ENCODE peak calls at places on chromosomes 7 and 10, in seven cellular contexts. W, P, T, K, E, F and Q are unnamed samples. For H3K27me3, the result is how much of the 10 kb centered on the place peaks cover.

GRCh38 chr10:79262959-79263746 is 84.1 kb upstream of the PPIF start:
- DNase-seq in W (no peak), P (no peak), T (no peak), K (no peak), E (no peak), F (no peak), Q (no peak)

GRCh38 chr7:3065724-3066143 is 22.1 kb upstream of the CARD11 start:
- DNase-seq in W (peak), P (peak), T (peak), K (no peak), E (peak), F (no peak), Q (no peak)

GRCh38 chr10:124180947-124181549 is 87.7 kb upstream of the CHST15 start:
- DNase-seq in W (no peak), P (no peak), T (no peak), K (peak), E (no peak), F (no peak), Q (no peak)

GRCh38 chr10:61904711-61905445 is 3.4 kb downstream of the ARID5B start:
- DNase-seq in W (peak), P (no peak), T (peak), K (no peak), E (no peak), F (peak), Q (no peak)

GRCh38 chr10:102752266-102752930 is 8.7 kb downstream of the WBP1L start:
- DNase-seq in W (peak), P (no peak), T (no peak), K (no peak), E (no peak), F (no peak), Q (no peak)

GRCh38 chr7:13860734-13861133 is 128.7 kb downstream of the ETV1 start:
- DNase-seq in W (peak), P (no peak), T (no peak), K (no peak), E (no peak), F (no peak), Q (no peak)

GRCh38 chr10:69731184-69731583 is 70.5 kb upstream of the COL13A1 start:
- DNase-seq in W (peak), P (no peak), T (no peak), K (no peak), E (no peak), F (peak), Q (no peak)

GRCh38 chr7:116546916-116547315 is 22.1 kb downstream of the CAV1 start:
- DNase-seq in W (no peak), P (no peak), T (no peak), K (no peak), E (no peak), F (no peak), Q (no peak)

GRCh38 chr7:128215281-128215680 is 25.8 kb upstream of the LEP start:
- DNase-seq in W (peak), P (no peak), T (no peak), K (no peak), E (no peak), F (no peak), Q (no peak)

GRCh38 chr7:81327873-81328272 is 409.0 kb upstream of the SEMA3C start:
- DNase-seq in W (no peak), P (no peak), T (no peak), K (no peak), E (no peak), F (no peak), Q (no peak)

GRCh38 chr7:49876202-49876601 is 102.8 kb downstream of the VWC2 start:
- DNase-seq in W (no peak), P (no peak), T (no peak), K (no peak), E (no peak), F (no peak), Q (no peak)

GRCh38 chr10:66999762-67000161 is 73.9 kb downstream of the LRRTM3 start:
- DNase-seq in W (no peak), P (no peak), T (no peak), K (no peak), E (no peak), F (no peak), Q (no peak)

GRCh38 chr10:124016795-124017375 is 76.5 kb downstream of the CHST15 start:
- DNase-seq in W (no peak), P (no peak), T (no peak), K (no peak), E (peak), F (no peak), Q (no peak)

GRCh38 chr10:66678521-66678920 is 247.3 kb upstream of the LRRTM3 start:
- DNase-seq in W (peak), P (no peak), T (no peak), K (no peak), E (no peak), F (no peak), Q (no peak)

GRCh38 chr7:31123726-31124125 is 71.6 kb downstream of the ADCYAP1R1 start:
- DNase-seq in W (no peak), P (no peak), T (no peak), K (no peak), E (no peak), F (no peak), Q (no peak)

GRCh38 chr10:104328916-104329710 is 9.2 kb downstream of the ITPRIP start:
- DNase-seq in W (peak), P (no peak), T (no peak), K (no peak), E (peak), F (peak), Q (peak)

GRCh38 chr10:97020452-97021400 is 165.0 kb downstream of the SLIT1 start:
- DNase-seq in W (no peak), P (no peak), T (no peak), K (no peak), E (no peak), F (no peak), Q (peak)

GRCh38 chr7:51031216-51031615 is 248.5 kb upstream of the GRB10 start:
- DNase-seq in W (no peak), P (no peak), T (no peak), K (no peak), E (no peak), F (no peak), Q (no peak)

GRCh38 chr7:1811850-1812692 is 142.0 kb downstream of the ELFN1 start:
- DNase-seq in W (no peak), P (no peak), T (no peak), K (no peak), E (peak), F (no peak), Q (no peak)

GRCh38 chr10:103800110-103800509 is 55.3 kb downstream of the SH3PXD2A start:
- DNase-seq in W (no peak), P (no peak), T (no peak), K (no peak), E (no peak), F (no peak), Q (no peak)

GRCh38 chr10:7408003-7408493 is 2.8 kb downstream of the SFMBT2 start:
- DNase-seq in W (no peak), P (no peak), T (no peak), K (peak), E (peak), F (peak), Q (peak)

GRCh38 chr7:102431617-102432298 is 1.6 kb upstream of the ORAI2 start:
- DNase-seq in W (no peak), P (no peak), T (no peak), K (no peak), E (peak), F (no peak), Q (no peak)

GRCh38 chr10:124740374-124741280 is 3.6 kb downstream of the FAM53B start:
- DNase-seq in W (peak), P (no peak), T (no peak), K (peak), E (peak), F (peak), Q (peak)

GRCh38 chr7:14055813-14056212 is 66.3 kb upstream of the ETV1 start:
- DNase-seq in W (no peak), P (no peak), T (no peak), K (no peak), E (no peak), F (no peak), Q (no peak)

GRCh38 chr7:157983442-157984137 is 604.0 kb downstream of the PTPRN2 start:
- DNase-seq in W (no peak), P (no peak), T (no peak), K (no peak), E (peak), F (no peak), Q (no peak)

GRCh38 chr10:60664859-60665258 is 113.4 kb upstream of the CDK1 start:
- DNase-seq in W (peak), P (no peak), T (no peak), K (no peak), E (no peak), F (no peak), Q (no peak)

GRCh38 chr7:103307487-103308231 is 10.4 kb downstream of the PMPCB start:
- DNase-seq in W (no peak), P (no peak), T (no peak), K (no peak), E (no peak), F (peak), Q (no peak)

GRCh38 chr7:20269726-20270125 is 52.5 kb upstream of the MACC1 start:
- DNase-seq in W (peak), P (no peak), T (no peak), K (no peak), E (no peak), F (no peak), Q (no peak)

GRCh38 chr7:47505317-47506007 is 76.4 kb downstream of the TNS3 start:
- DNase-seq in W (no peak), P (no peak), T (no peak), K (no peak), E (no peak), F (no peak), Q (no peak)

GRCh38 chr10:17808971-17809841 is at the start of gene MRC1:
- DNase-seq in W (no peak), P (no peak), T (no peak), K (no peak), E (no peak), F (no peak), Q (peak)

GRCh38 chr7:36735172-36735571 is 10.9 kb upstream of the AOAH start:
- DNase-seq in W (no peak), P (no peak), T (no peak), K (no peak), E (no peak), F (no peak), Q (no peak)

GRCh38 chr10:43203491-43204393 is 63.1 kb downstream of the RASGEF1A start:
- DNase-seq in W (no peak), P (no peak), T (peak), K (peak), E (peak), F (no peak), Q (peak)

GRCh38 chr10:91380873-91381561 is 29.1 kb upstream of the HECTD2 start:
- DNase-seq in W (no peak), P (no peak), T (no peak), K (no peak), E (no peak), F (no peak), Q (no peak)

DNA sequence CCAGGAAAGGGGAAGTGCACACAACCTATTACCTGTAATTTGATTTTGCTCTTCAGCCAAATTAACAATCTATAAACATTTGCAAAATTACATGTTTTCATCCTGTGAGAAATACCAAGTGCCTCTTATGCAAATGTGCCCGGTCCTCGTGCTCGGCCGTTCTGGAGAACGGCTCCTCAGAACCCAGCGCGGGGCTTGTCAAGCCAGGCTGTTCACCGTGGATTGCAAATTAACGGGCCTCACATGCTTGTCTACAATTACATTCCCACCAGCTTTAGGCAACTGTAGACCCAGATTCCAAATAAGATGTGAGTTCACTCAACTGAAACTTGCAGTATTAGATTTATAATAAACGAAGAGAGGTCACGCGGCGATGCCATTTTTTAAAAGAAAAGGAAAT is 8.8 kb downstream of the FOXL3 start:
- DNase-seq in W (no peak), P (no peak), T (no peak), K (no peak), E (no peak), F (no peak), Q (peak)
- H3K27me3 ChIP-seq in W (under half), P (under half), T (under half), K (under half), E (under half), F (under half), Q (under half)

GRCh38 chr7:33059635-33060034 is 2.9 kb downstream of the NT5C3A start:
- DNase-seq in W (no peak), P (no peak), T (no peak), K (no peak), E (no peak), F (no peak), Q (no peak)

GRCh38 chr7:33062782-33063443 is 337 bp upstream of the NT5C3A start:
- DNase-seq in W (peak), P (peak), T (peak), K (peak), E (peak), F (peak), Q (peak)

GRCh38 chr7:33061282-33061928 is 1.2 kb downstream of the NT5C3A start:
- DNase-seq in W (no peak), P (no peak), T (no peak), K (no peak), E (no peak), F (no peak), Q (no peak)

GRCh38 chr7:33065981-33066380 is 3.4 kb upstream of the NT5C3A start:
- DNase-seq in W (no peak), P (no peak), T (no peak), K (no peak), E (no peak), F (no peak), Q (no peak)

DNA sequence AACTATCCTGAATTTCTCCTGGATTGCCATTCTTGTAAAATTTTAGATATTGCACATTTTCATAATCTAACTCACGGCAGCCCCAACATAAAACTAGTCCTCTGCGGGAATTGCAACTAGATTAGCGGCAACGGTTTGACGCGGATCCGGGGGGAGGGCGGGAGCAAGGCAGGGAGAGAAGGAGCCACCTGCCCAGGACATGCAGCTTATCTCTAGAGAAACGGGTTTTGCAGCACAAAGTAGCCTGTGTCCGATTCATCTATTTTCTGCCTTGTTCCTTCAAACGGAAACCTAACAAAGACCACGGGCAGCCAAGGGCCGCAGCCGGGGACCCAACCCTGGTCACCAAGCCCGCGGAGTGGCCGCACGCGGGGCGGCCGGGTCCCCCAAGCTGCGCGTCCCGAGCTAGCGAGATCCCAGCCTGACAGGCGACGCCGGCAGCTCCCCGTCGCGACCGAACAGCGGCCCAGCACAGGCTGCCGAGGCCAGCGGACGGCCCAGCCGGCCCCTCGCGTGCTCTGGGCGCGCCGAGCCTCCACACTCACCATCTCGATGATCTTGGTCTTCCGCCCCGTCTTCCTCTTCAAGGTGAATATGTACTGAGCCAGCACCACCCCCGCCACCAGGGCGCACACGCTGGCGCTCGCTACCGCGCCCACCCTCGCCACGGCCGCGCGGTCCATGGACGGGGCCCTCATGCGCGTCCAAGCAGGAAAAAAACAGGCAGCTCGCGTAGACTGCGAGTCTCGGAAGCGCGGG is at the start of gene NT5C3A:
- DNase-seq in W (no peak), P (no peak), T (peak), K (no peak), E (peak), F (peak), Q (peak)
- TF ChIP-seq POLR2A in W (peak), P (no peak), T (peak), K (no peak), E (peak), F (no peak), Q (peak)

DNA sequence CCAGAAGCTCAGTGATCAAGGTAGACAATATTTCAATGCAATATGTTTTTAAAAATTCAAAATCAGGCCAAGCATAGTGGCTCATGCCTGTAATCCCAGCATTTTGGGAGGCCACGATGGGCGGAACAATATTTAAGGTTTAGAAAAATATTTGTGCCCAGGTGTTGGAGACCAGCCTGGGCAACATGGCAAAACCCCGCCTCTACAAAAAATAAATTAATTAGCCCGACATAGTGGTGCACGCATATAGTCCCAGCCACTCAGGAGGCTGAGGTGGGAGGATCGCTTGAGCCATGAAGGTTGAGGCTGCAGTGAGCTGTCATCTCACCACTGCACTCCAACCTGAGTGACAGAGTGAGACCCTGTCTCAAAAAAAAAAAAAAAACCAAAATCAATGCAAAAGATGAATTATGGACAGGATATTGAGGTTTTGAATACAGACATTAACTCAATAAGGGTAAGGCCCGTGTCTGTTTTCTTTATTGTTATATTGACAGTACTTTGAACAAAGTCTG is 913 bp upstream of the IFIT5 start:
- DNase-seq in W (no peak), P (no peak), T (no peak), K (no peak), E (no peak), F (no peak), Q (no peak)
- H3K4me3 ChIP-seq in W (no peak), P (peak), T (peak), K (no peak), E (no peak), F (no peak), Q (no peak)

GRCh38 chr10:100739516-100740368 is 5.6 kb upstream of the PAX2 start:
- DNase-seq in W (no peak), P (no peak), T (no peak), K (no peak), E (peak), F (no peak), Q (no peak)

GRCh38 chr10:100742067-100742771 is 3.2 kb upstream of the PAX2 start:
- DNase-seq in W (no peak), P (no peak), T (no peak), K (no peak), E (no peak), F (no peak), Q (no peak)

GRCh38 chr10:100740476-100741341 is 4.7 kb upstream of the PAX2 start:
- DNase-seq in W (no peak), P (no peak), T (no peak), K (no peak), E (no peak), F (no peak), Q (no peak)

GRCh38 chr10:100742936-100743335 is 2.4 kb upstream of the PAX2 start:
- DNase-seq in W (no peak), P (no peak), T (no peak), K (no peak), E (no peak), F (no peak), Q (no peak)

DNA sequence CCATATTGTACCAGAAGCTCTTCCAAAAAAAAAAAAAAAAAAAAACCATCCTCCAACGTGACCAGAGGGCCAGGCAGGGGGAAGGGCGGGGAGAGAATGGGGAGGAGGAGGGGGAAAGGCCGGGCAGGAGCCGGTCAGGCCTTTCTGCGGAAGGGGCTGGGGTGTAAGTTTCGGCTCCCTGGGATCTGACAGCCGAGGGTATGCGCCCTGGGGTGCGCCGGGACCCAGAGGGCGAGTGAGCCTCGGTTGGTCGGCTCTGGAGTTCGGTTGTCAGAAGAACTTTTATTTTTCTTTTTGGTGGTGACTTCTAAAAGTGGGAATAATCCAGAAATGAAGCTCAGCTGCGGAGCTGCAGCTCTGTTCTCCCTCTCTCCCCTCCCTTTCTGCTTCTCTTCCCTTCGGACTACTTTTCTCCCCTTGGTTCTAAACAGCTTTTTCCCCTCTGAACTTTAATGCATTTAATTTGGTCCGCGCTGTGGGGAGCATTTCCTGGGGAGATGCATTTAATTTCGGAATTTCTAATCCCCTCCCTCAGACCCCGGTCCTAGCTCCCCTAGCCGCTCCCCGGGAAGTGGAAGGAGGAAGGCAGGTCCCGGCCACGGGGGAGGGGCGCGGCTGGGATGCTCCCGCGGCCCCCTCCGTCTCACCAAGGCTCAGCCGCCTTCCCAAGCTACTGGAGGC is 3.9 kb upstream of the PAX2 start:
- DNase-seq in W (no peak), P (no peak), T (no peak), K (no peak), E (no peak), F (no peak), Q (no peak)
- H3K27me3 ChIP-seq in W (half or more), P (half or more), T (under half), K (under half), E (half or more), F (half or more), Q (half or more)

GRCh38 chr10:11682896-11683295 is 59.3 kb upstream of the ECHDC3 start:
- DNase-seq in W (no peak), P (no peak), T (no peak), K (no peak), E (peak), F (no peak), Q (no peak)

GRCh38 chr10:11683529-11684320 is 58.5 kb upstream of the ECHDC3 start:
- DNase-seq in W (no peak), P (no peak), T (no peak), K (no peak), E (peak), F (no peak), Q (no peak)

GRCh38 chr10:11687357-11687771 is 54.8 kb upstream of the ECHDC3 start:
- DNase-seq in W (no peak), P (no peak), T (no peak), K (no peak), E (no peak), F (no peak), Q (no peak)

GRCh38 chr10:11685787-11686218 is 56.4 kb upstream of the ECHDC3 start:
- DNase-seq in W (peak), P (no peak), T (peak), K (no peak), E (peak), F (peak), Q (peak)

GRCh38 chr10:11684717-11685645 is 57.2 kb upstream of the ECHDC3 start:
- DNase-seq in W (peak), P (peak), T (peak), K (no peak), E (peak), F (peak), Q (peak)
- TF ChIP-seq POLR2A in W (no peak), P (no peak), T (no peak), K (no peak), E (no peak), F (no peak), Q (no peak)